ENCODE peak calls at places on chromosomes 11 and 22, in six cellular contexts. E is astrocyte of the cerebellum; R is CD8-positive, alpha-beta T cell; M is fibroblast of pulmonary artery; J is activated CD4-positive, alpha-beta T cell treated with anti-CD3 and anti-CD28 coated beads for 24 hours; G is activated naive CD8-positive, alpha-beta T cell treated with anti-CD3 and anti-CD28 coated beads, Interleukin-2, amount 50 U/mL, for 24 hours. X is an unnamed sample.
A peak's percentile ranks its signal among the peaks of the same experiment; 100 is the strongest.

GRCh38 chr11:100205926-100206325 is 481.2 kb upstream of the ARHGAP42 start:
- DNase-seq in R (no peak), E (no peak), J (no peak), G (no peak), M (no peak), X (no peak)

GRCh38 chr22:24841261-24841660 is 35.2 kb downstream of the SGSM1 start:
- DNase-seq in E (no peak), G (no peak), M (peak; percentile 7), J (no peak), R (no peak), X (no peak)

GRCh38 chr22:49152930-49153770 is 674.5 kb downstream of the BRD1 start:
- DNase-seq in E (no peak), R (no peak), J (no peak), G (no peak), M (no peak), X (no peak)

GRCh38 chr11:117020287-117020686 is 77.9 kb downstream of the SIK3 start:
- DNase-seq in M (no peak), E (no peak), G (peak; percentile 58), R (peak; percentile 27), J (no peak), X (no peak)

GRCh38 chr22:23503736-23504440 is 76.2 kb downstream of the IGLL1 start:
- DNase-seq in G (no peak), M (no peak), R (no peak), E (no peak), J (no peak), X (no peak)

GRCh38 chr11:37468344-37468743 is 870.3 kb upstream of the RAG2 start:
- DNase-seq in M (no peak), E (no peak), R (no peak), J (no peak), G (no peak), X (no peak)

GRCh38 chr22:46905834-46906233 is 143.4 kb downstream of the TBC1D22A start:
- DNase-seq in J (no peak), G (no peak), E (no peak), R (no peak), M (no peak), X (no peak)

GRCh38 chr11:11672101-11672500 is 50.3 kb upstream of the GALNT18 start:
- DNase-seq in R (no peak), J (no peak), G (no peak), M (no peak), E (no peak), X (no peak)

GRCh38 chr11:67312187-67313021 is 9.1 kb downstream of the SSH3 start:
- DNase-seq in R (peak; percentile 35), M (no peak), J (no peak), G (peak; percentile 38), E (no peak), X (no peak)

GRCh38 chr11:88338223-88338661 is 706 bp upstream of the CTSC start:
- DNase-seq in M (peak; percentile 90), G (peak; percentile 54), E (no peak), J (peak; percentile 30), R (peak; percentile 34), X (peak; percentile 74)

GRCh38 chr11:64924910-64925284 is 408 bp downstream of the PPP2R5B start:
- DNase-seq in R (no peak), J (peak; percentile 10), M (no peak), E (no peak), G (peak; percentile 22), X (no peak)

GRCh38 chr22:19398206-19398605 is 33.3 kb downstream of the HIRA start:
- DNase-seq in E (no peak), G (no peak), M (no peak), R (no peak), J (no peak), X (peak; percentile 15)

GRCh38 chr11:124879999-124880611 is 14.9 kb downstream of the ROBO3 start:
- DNase-seq in J (no peak), R (no peak), M (no peak), G (no peak), E (no peak), X (no peak)

GRCh38 chr22:34798605-34799004 is 267.4 kb upstream of the ISX start:
- DNase-seq in G (no peak), M (no peak), E (no peak), J (no peak), R (no peak), X (peak; percentile 8)

GRCh38 chr11:62193954-62194353 is 3.9 kb downstream of the SCGB1D1 start:
- DNase-seq in M (peak; percentile 11), J (no peak), E (no peak), R (no peak), G (no peak), X (no peak)

X was measured in fibroblast of lung.